ENCODE peak calls at places on chromosomes 3 and 15, in nine cellular contexts. V, W, Z, N, M, E, S, O and C are unnamed samples.

GRCh38 chr15:71565636-71566160 is 244.7 kb upstream of the NR2E3 start:
- DNase-seq in W (no peak), O (no peak), M (no peak), S (no peak), E (no peak), V (no peak), N (no peak), Z (no peak), C (no peak)

GRCh38 chr3:49377483-49377882 is 19.3 kb upstream of the GPX1 start:
- DNase-seq in W (no peak), V (no peak), E (peak; percentile 17), S (no peak), O (peak; percentile 34), N (no peak), M (peak; percentile 62), Z (no peak), C (no peak)

GRCh38 chr3:96236499-96236898 is 577.9 kb upstream of the EPHA6 start:
- DNase-seq in E (no peak), M (no peak), Z (no peak), N (no peak), O (no peak), W (no peak), V (no peak), S (no peak), C (no peak)

GRCh38 chr15:53872410-53872809 is 105.8 kb upstream of the UNC13C start:
- DNase-seq in W (no peak), S (no peak), E (no peak), M (no peak), Z (no peak), O (no peak), V (no peak), N (peak; percentile 24), C (no peak)

GRCh38 chr15:65632780-65633384 is 11.1 kb downstream of the SLC24A1 start:
- DNase-seq in N (no peak), V (no peak), Z (no peak), O (no peak), W (no peak), S (peak; percentile 75), E (no peak), M (no peak), C (no peak)

GRCh38 chr3:101778385-101779046 is 495 bp upstream of the NXPE3 start:
- DNase-seq in N (no peak), V (no peak), E (no peak), M (no peak), Z (no peak), S (no peak), O (no peak), W (no peak), C (no peak)

GRCh38 chr3:195172896-195173295 is 98.1 kb downstream of the XXYLT1 start:
- DNase-seq in V (no peak), W (no peak), Z (no peak), E (no peak), N (no peak), S (no peak), O (no peak), M (no peak), C (no peak)

GRCh38 chr3:52364322-52364721 is 48.2 kb downstream of the DNAH1 start:
- DNase-seq in M (no peak), O (no peak), W (no peak), V (no peak), N (no peak), S (no peak), E (no peak), Z (no peak), C (no peak)

GRCh38 chr3:172341482-172342059 is 106.7 kb downstream of the GHSR start:
- DNase-seq in E (peak; percentile 68), N (peak; percentile 51), S (peak; percentile 73), W (no peak), M (peak; percentile 79), V (no peak), O (no peak), Z (no peak), C (peak; percentile 31)

GRCh38 chr3:23046536-23046935 is 156.6 kb upstream of the UBE2E2 start:
- DNase-seq in Z (no peak), V (no peak), S (no peak), W (no peak), O (no peak), M (no peak), E (no peak), N (no peak), C (no peak)

GRCh38 chr15:29044506-29044905 is 158.7 kb downstream of the APBA2 start:
- DNase-seq in E (no peak), O (no peak), Z (no peak), W (peak; percentile 65), M (peak; percentile 63), V (no peak), N (no peak), S (peak; percentile 23), C (no peak)

GRCh38 chr3:31235062-31235704 is 297.5 kb upstream of the STT3B start:
- DNase-seq in M (no peak), S (peak; percentile 9), O (no peak), N (no peak), V (no peak), E (no peak), Z (no peak), W (no peak), C (no peak)

GRCh38 chr3:22537560-22537959 is 665.6 kb upstream of the UBE2E2 start:
- DNase-seq in Z (no peak), N (no peak), M (no peak), S (no peak), O (no peak), V (no peak), E (no peak), W (no peak), C (no peak)

GRCh38 chr3:130835483-130835882 is 58.4 kb upstream of the ATP2C1 start:
- DNase-seq in O (no peak), M (no peak), N (no peak), W (no peak), E (no peak), S (no peak), Z (no peak), V (no peak), C (no peak)

GRCh38 chr15:67110958-67111864 is 45.8 kb downstream of the SMAD3 start:
- DNase-seq in Z (no peak), E (peak; percentile 42), O (no peak), W (no peak), S (no peak), M (no peak), N (no peak), V (no peak), C (no peak)

GRCh38 chr3:128549283-128550112 is 56.5 kb upstream of the GATA2 start:
- DNase-seq in M (peak; percentile 73), Z (no peak), S (peak; percentile 68), O (no peak), E (no peak), N (no peak), V (peak; percentile 53), W (no peak), C (no peak)

GRCh38 chr3:78804251-78805037 is 963.4 kb downstream of the ROBO1 start:
- DNase-seq in M (no peak), W (no peak), O (no peak), V (no peak), Z (no peak), N (no peak), E (no peak), S (peak; percentile 91), C (no peak)

GRCh38 chr3:184399410-184399809 is 19.6 kb downstream of the CHRD start:
- DNase-seq in E (no peak), M (peak; percentile 84), W (no peak), Z (no peak), S (peak; percentile 92), N (no peak), O (no peak), V (no peak), C (no peak)

GRCh38 chr3:17412950-17413530 is 329.4 kb downstream of the TBC1D5 start:
- DNase-seq in O (no peak), S (peak; percentile 69), E (peak; percentile 52), Z (no peak), N (peak; percentile 69), M (peak; percentile 68), W (no peak), V (no peak), C (peak; percentile 31)

GRCh38 chr3:33681667-33682066 is 36.4 kb downstream of the CLASP2 start:
- DNase-seq in V (no peak), Z (no peak), N (no peak), S (no peak), W (no peak), M (no peak), E (no peak), O (no peak), C (no peak)

GRCh38 chr3:79368403-79368802 is 399.4 kb downstream of the ROBO1 start:
- DNase-seq in O (no peak), Z (no peak), M (peak; percentile 32), E (no peak), V (no peak), S (no peak), N (no peak), W (no peak), C (no peak)

GRCh38 chr15:67945131-67945530 is 105.3 kb upstream of the RNU6-1 start:
- DNase-seq in Z (no peak), O (no peak), W (no peak), S (no peak), V (no peak), N (no peak), E (no peak), M (no peak), C (no peak)